ENCODE peak calls at places on chromosomes 6 and 20, in six cellular contexts. One of them, this sample, is unnamed.

GRCh38 chr6:15476631-15477380 is 186.0 kb downstream of the DTNBP1 start:
- DNase-seq in AG20443: no peak
- DNase-seq in smooth muscle cell of the brain vasculature: no peak
- DNase-seq in T-helper 1 cell: no peak
- DNase-seq in AG10803: peak
- DNase-seq in NCI-H2107: no peak
- DNase-seq in this sample: no peak

GRCh38 chr6:54073487-54073886 is 37.8 kb upstream of the MLIP start:
- DNase-seq in AG20443: no peak
- DNase-seq in AG10803: no peak
- DNase-seq in T-helper 1 cell: no peak
- DNase-seq in NCI-H2107: no peak
- DNase-seq in smooth muscle cell of the brain vasculature: no peak
- DNase-seq in this sample: no peak

GRCh38 chr20:62142252-62143117 is 709 bp downstream of the PSMA7 start:
- DNase-seq in AG20443: peak
- DNase-seq in smooth muscle cell of the brain vasculature: no peak
- DNase-seq in NCI-H2107: no peak
- DNase-seq in T-helper 1 cell: no peak
- DNase-seq in AG10803: no peak
- DNase-seq in this sample: no peak

GRCh38 chr20:2246081-2246491 is 49.7 kb upstream of the TGM3 start:
- DNase-seq in NCI-H2107: no peak
- DNase-seq in AG20443: no peak
- DNase-seq in T-helper 1 cell: no peak
- DNase-seq in AG10803: peak
- DNase-seq in smooth muscle cell of the brain vasculature: no peak
- DNase-seq in this sample: no peak

GRCh38 chr20:1824177-1824576 is 71.0 kb upstream of the SIRPA start:
- DNase-seq in smooth muscle cell of the brain vasculature: no peak
- DNase-seq in T-helper 1 cell: no peak
- DNase-seq in AG10803: no peak
- DNase-seq in AG20443: no peak
- DNase-seq in NCI-H2107: no peak
- DNase-seq in this sample: no peak

GRCh38 chr6:16769131-16769985 is 8.1 kb upstream of the ATXN1 start:
- DNase-seq in T-helper 1 cell: peak
- DNase-seq in AG10803: peak
- DNase-seq in smooth muscle cell of the brain vasculature: no peak
- DNase-seq in AG20443: peak
- DNase-seq in NCI-H2107: no peak
- DNase-seq in this sample: peak

GRCh38 chr6:148392611-148393160 is 50.0 kb downstream of the SASH1 start:
- DNase-seq in AG10803: peak
- DNase-seq in T-helper 1 cell: no peak
- DNase-seq in NCI-H2107: no peak
- DNase-seq in AG20443: no peak
- DNase-seq in smooth muscle cell of the brain vasculature: no peak
- DNase-seq in this sample: no peak

GRCh38 chr20:23668477-23668951 is 20.3 kb downstream of the CST4 start:
- DNase-seq in NCI-H2107: peak
- DNase-seq in T-helper 1 cell: no peak
- DNase-seq in AG10803: peak
- DNase-seq in AG20443: peak
- DNase-seq in smooth muscle cell of the brain vasculature: no peak
- DNase-seq in this sample: peak

GRCh38 chr6:144305985-144306384 is 20.9 kb downstream of the UTRN start:
- DNase-seq in NCI-H2107: no peak
- DNase-seq in smooth muscle cell of the brain vasculature: peak
- DNase-seq in T-helper 1 cell: no peak
- DNase-seq in AG10803: no peak
- DNase-seq in AG20443: no peak
- DNase-seq in this sample: no peak

GRCh38 chr6:117397536-117398227 is 28.1 kb downstream of the ROS1 start:
- DNase-seq in AG20443: no peak
- DNase-seq in smooth muscle cell of the brain vasculature: no peak
- DNase-seq in AG10803: peak
- DNase-seq in T-helper 1 cell: no peak
- DNase-seq in NCI-H2107: no peak
- DNase-seq in this sample: no peak

GRCh38 chr6:97189767-97190166 is 93.2 kb downstream of the MMS22L start:
- DNase-seq in smooth muscle cell of the brain vasculature: no peak
- DNase-seq in NCI-H2107: no peak
- DNase-seq in AG20443: peak
- DNase-seq in AG10803: peak
- DNase-seq in T-helper 1 cell: no peak
- DNase-seq in this sample: no peak

GRCh38 chr6:80021131-80021530 is 16.7 kb downstream of the TTK start:
- DNase-seq in NCI-H2107: no peak
- DNase-seq in T-helper 1 cell: no peak
- DNase-seq in smooth muscle cell of the brain vasculature: no peak
- DNase-seq in AG10803: no peak
- DNase-seq in AG20443: no peak
- DNase-seq in this sample: no peak

GRCh38 chr6:2166717-2167116 is 78.7 kb downstream of the GMDS start:
- DNase-seq in T-helper 1 cell: no peak
- DNase-seq in smooth muscle cell of the brain vasculature: no peak
- DNase-seq in AG20443: no peak
- DNase-seq in AG10803: no peak
- DNase-seq in NCI-H2107: no peak
- DNase-seq in this sample: no peak

GRCh38 chr20:45469336-45470261 is at the start of gene WFDC2:
- DNase-seq in smooth muscle cell of the brain vasculature: no peak
- DNase-seq in AG10803: no peak
- DNase-seq in AG20443: no peak
- DNase-seq in NCI-H2107: no peak
- DNase-seq in T-helper 1 cell: no peak
- DNase-seq in this sample: no peak

GRCh38 chr6:90294614-90294988 is 2.0 kb downstream of the BACH2 start:
- DNase-seq in AG20443: no peak
- DNase-seq in smooth muscle cell of the brain vasculature: no peak
- DNase-seq in T-helper 1 cell: peak
- DNase-seq in AG10803: no peak
- DNase-seq in NCI-H2107: no peak
- DNase-seq in this sample: no peak

GRCh38 chr6:139590206-139590605 is 215.8 kb upstream of the CITED2 start:
- DNase-seq in NCI-H2107: no peak
- DNase-seq in T-helper 1 cell: no peak
- DNase-seq in AG10803: no peak
- DNase-seq in smooth muscle cell of the brain vasculature: no peak
- DNase-seq in AG20443: no peak
- DNase-seq in this sample: no peak

GRCh38 chr20:33165416-33166055 is 2.4 kb upstream of the BPIFA2 start:
- DNase-seq in AG10803: no peak
- DNase-seq in NCI-H2107: no peak
- DNase-seq in T-helper 1 cell: no peak
- DNase-seq in AG20443: no peak
- DNase-seq in smooth muscle cell of the brain vasculature: no peak
- DNase-seq in this sample: no peak

GRCh38 chr6:38234934-38235678 is 404.6 kb downstream of the BTBD9 start:
- DNase-seq in smooth muscle cell of the brain vasculature: no peak
- DNase-seq in AG10803: no peak
- DNase-seq in NCI-H2107: no peak
- DNase-seq in T-helper 1 cell: no peak
- DNase-seq in AG20443: no peak
- DNase-seq in this sample: no peak

This sample was measured in H54.